ENCODE peak calls at places on chromosomes 12 and 14, in eight cellular contexts. L is activated gamma-delta T cell treated with Interleukin-2 at 50 U/mL for 16 hours, X is heart left ventricle, A is epithelial cell of esophagus, W is immature natural killer cell, P is psoas muscle, K is left lung, M is BJ. F is an unnamed sample.

GRCh38 chr12:6925543-6926279 is 2.0 kb upstream of the ATN1 start:
- DNase-seq in A (peak), P (peak), M (peak), L (no peak), X (peak), W (no peak), K (peak), F (peak)

GRCh38 chr14:76882646-76883045 is 56.4 kb downstream of the LRRC74A start:
- DNase-seq in P (peak), W (no peak), M (no peak), L (no peak), K (no peak), A (no peak), X (peak), F (no peak)

GRCh38 chr12:64826234-64826633 is 1.8 kb downstream of the TBC1D30 start:
- DNase-seq in M (no peak), W (no peak), X (peak), L (peak), K (peak), P (peak), A (peak), F (peak)

GRCh38 chr12:12927211-12928079 is 24.5 kb downstream of the GPRC5D start:
- DNase-seq in K (peak), M (no peak), W (peak), L (peak), X (peak), A (peak), P (peak), F (no peak)

GRCh38 chr12:74890237-74890599 is 319.4 kb downstream of the KCNC2 start:
- DNase-seq in M (peak), K (no peak), X (no peak), L (no peak), A (peak), P (no peak), W (no peak), F (peak)

GRCh38 chr14:68816183-68816942 is 23.5 kb upstream of the ZFP36L1 start:
- DNase-seq in W (peak), M (no peak), L (peak), A (peak), X (peak), K (peak), P (peak), F (peak)

GRCh38 chr12:12964255-12964654 is 12.3 kb upstream of the GPRC5D start:
- DNase-seq in P (no peak), W (no peak), K (no peak), A (no peak), X (no peak), M (no peak), L (no peak), F (no peak)

GRCh38 chr12:126617312-126617711 is 1552.1 kb downstream of the AACS start:
- DNase-seq in K (no peak), W (no peak), P (no peak), L (no peak), A (no peak), X (no peak), M (no peak), F (peak)

GRCh38 chr14:31070431-31070830 is 44.3 kb upstream of the STRN3 start:
- DNase-seq in K (no peak), X (no peak), M (peak), P (no peak), A (peak), W (no peak), L (no peak), F (peak)

GRCh38 chr12:23626791-23627190 is 322.7 kb downstream of the SOX5 start:
- DNase-seq in K (no peak), A (no peak), M (no peak), P (no peak), W (no peak), L (no peak), X (no peak), F (no peak)

GRCh38 chr12:116892741-116893140 is 11.5 kb upstream of the HRK start:
- DNase-seq in P (no peak), L (no peak), W (no peak), X (no peak), K (no peak), M (no peak), A (no peak), F (no peak)

GRCh38 chr12:80553316-80553715 is 109.3 kb downstream of the PTPRQ start:
- DNase-seq in K (no peak), X (no peak), L (no peak), M (peak), P (no peak), W (no peak), A (peak), F (peak)

GRCh38 chr14:85587152-85587697 is 57.3 kb downstream of the FLRT2 start:
- DNase-seq in P (no peak), K (no peak), M (peak), W (no peak), A (peak), X (no peak), L (no peak), F (peak)

GRCh38 chr12:40907115-40907521 is 214.9 kb downstream of the CNTN1 start:
- DNase-seq in P (no peak), L (no peak), A (peak), K (no peak), W (no peak), X (no peak), M (no peak), F (peak)

GRCh38 chr12:71665109-71665476 is 992 bp downstream of the THAP2 start:
- DNase-seq in K (no peak), A (no peak), L (no peak), X (no peak), M (no peak), P (no peak), W (no peak), F (no peak)

GRCh38 chr14:34978444-34978843 is 4.3 kb upstream of the SRP54 start:
- DNase-seq in A (no peak), M (no peak), P (no peak), K (no peak), L (no peak), X (no peak), W (no peak), F (no peak)

GRCh38 chr14:71551291-71551955 is 380.8 kb upstream of the RGS6 start:
- DNase-seq in K (no peak), L (no peak), X (no peak), M (peak), W (no peak), P (no peak), A (peak), F (peak)

GRCh38 chr14:93065272-93065730 is 50.4 kb downstream of the ITPK1 start:
- DNase-seq in L (no peak), M (no peak), K (no peak), A (no peak), P (no peak), X (no peak), W (no peak), F (no peak)

GRCh38 chr12:79601908-79602307 is 88.9 kb downstream of the PAWR start:
- DNase-seq in P (no peak), M (no peak), A (no peak), X (no peak), K (no peak), W (no peak), L (no peak), F (no peak)

GRCh38 chr12:63989301-63989845 is 144.9 kb downstream of the SRGAP1 start:
- DNase-seq in A (no peak), P (no peak), M (no peak), L (no peak), K (no peak), W (no peak), X (no peak), F (peak)

GRCh38 chr12:109302358-109302757 is 6.7 kb downstream of the FOXN4 start:
- DNase-seq in K (no peak), W (no peak), M (no peak), A (no peak), P (no peak), L (no peak), X (no peak), F (no peak)

GRCh38 chr12:27061317-27061716 is 21.1 kb downstream of the C12orf71 start:
- DNase-seq in M (no peak), P (no peak), X (no peak), L (no peak), W (no peak), K (no peak), A (no peak), F (no peak)

GRCh38 chr12:53499261-53500118 is at the start of gene MAP3K12:
- DNase-seq in K (peak), A (peak), L (peak), P (peak), W (peak), X (peak), M (no peak), F (peak)

GRCh38 chr14:104320611-104321086 is 182.3 kb downstream of the KIF26A start:
- DNase-seq in X (no peak), M (no peak), A (no peak), W (no peak), K (no peak), L (no peak), P (peak), F (no peak)

GRCh38 chr14:88746042-88746441 is 46.7 kb downstream of the EML5 start:
- DNase-seq in P (no peak), M (no peak), L (no peak), A (no peak), X (no peak), W (no peak), K (no peak), F (no peak)

GRCh38 chr12:53890081-53890480 is 48.5 kb upstream of the HOXC13 start:
- DNase-seq in K (no peak), P (no peak), M (no peak), W (no peak), L (no peak), X (no peak), A (no peak), F (no peak)

GRCh38 chr12:132489078-132489601 is 811 bp upstream of the FBRSL1 start:
- DNase-seq in P (no peak), X (peak), K (peak), A (no peak), L (peak), W (peak), M (no peak), F (peak)

GRCh38 chr12:23753627-23754358 is 195.7 kb downstream of the SOX5 start:
- DNase-seq in X (no peak), A (no peak), P (no peak), W (no peak), L (no peak), M (no peak), K (no peak), F (no peak)

GRCh38 chr12:67352682-67353081 is 83.5 kb downstream of the CAND1 start:
- DNase-seq in W (no peak), X (no peak), L (no peak), K (no peak), A (peak), M (no peak), P (no peak), F (peak)

GRCh38 chr12:119178544-119179334 is at the start of gene HSPB8:
- DNase-seq in P (peak), X (peak), M (peak), K (peak), A (peak), L (no peak), W (no peak), F (peak)

GRCh38 chr12:14960548-14961465 is 594 bp downstream of the ARHGDIB start:
- DNase-seq in X (peak), P (peak), L (peak), M (no peak), K (no peak), W (peak), A (peak), F (peak)

GRCh38 chr14:51533160-51533559 is 118.5 kb upstream of the FRMD6 start:
- DNase-seq in M (peak), X (no peak), P (no peak), A (peak), L (no peak), W (no peak), K (no peak), F (peak)

GRCh38 chr12:123026094-123026853 is 45.8 kb downstream of the ARL6IP4 start:
- DNase-seq in L (no peak), W (no peak), X (no peak), K (no peak), M (no peak), P (no peak), A (no peak), F (no peak)

GRCh38 chr12:27048822-27049752 is 26.7 kb downstream of the MED21 start:
- DNase-seq in P (no peak), X (no peak), M (no peak), L (no peak), K (no peak), W (no peak), A (peak), F (peak)

GRCh38 chr12:30806989-30807694 is 52.4 kb upstream of the CAPRIN2 start:
- DNase-seq in X (no peak), W (peak), K (no peak), M (no peak), L (peak), P (no peak), A (peak), F (peak)

GRCh38 chr12:47987411-47988072 is 16.7 kb downstream of the COL2A1 start:
- DNase-seq in P (no peak), L (no peak), A (no peak), K (no peak), M (no peak), X (no peak), W (no peak), F (peak)

GRCh38 chr14:58426819-58427288 is 477 bp downstream of the TIMM9 start:
- DNase-seq in A (peak), W (no peak), M (peak), X (peak), K (peak), L (peak), P (peak), F (peak)

GRCh38 chr14:20564501-20564997 is 3.7 kb upstream of the RNASE9 start:
- DNase-seq in W (no peak), X (no peak), A (no peak), K (no peak), M (no peak), L (no peak), P (no peak), F (no peak)